ENCODE peak calls at places on chromosome 2, in six cellular contexts. Y, I, N, S, O and J are unnamed samples. For H3K27me3, the result is how much of the 10 kb centered on the place peaks cover.

GRCh38 chr2:81234711-81235110 is 930.2 kb upstream of the LRRTM1 start:
- DNase-seq in S (no peak), I (no peak), O (no peak), N (no peak), Y (no peak), J (no peak)

GRCh38 chr2:44793322-44793870 is 148.1 kb upstream of the SIX3 start:
- DNase-seq in O (no peak), Y (no peak), N (peak), S (peak), I (no peak), J (peak)

GRCh38 chr2:66070717-66071602 is 364.0 kb upstream of the MEIS1 start:
- DNase-seq in O (no peak), S (no peak), Y (no peak), N (no peak), I (no peak), J (no peak)

GRCh38 chr2:31075393-31075792 is 62.8 kb downstream of the GALNT14 start:
- DNase-seq in O (no peak), N (no peak), I (no peak), S (no peak), Y (no peak), J (no peak)

GRCh38 chr2:111534816-111535803 is 348.9 kb downstream of the ANAPC1 start:
- DNase-seq in S (peak), Y (no peak), N (peak), O (no peak), I (no peak), J (no peak)

GRCh38 chr2:95525294-95526035 is 40.9 kb upstream of the TRIM43B start:
- DNase-seq in O (no peak), I (no peak), Y (no peak), S (no peak), N (no peak), J (no peak)

GRCh38 chr2:236622660-236623059 is 53.0 kb downstream of the ACKR3 start:
- DNase-seq in N (no peak), S (no peak), Y (no peak), I (no peak), O (no peak), J (no peak)

GRCh38 chr2:213232649-213233437 is 51.4 kb upstream of the SPAG16 start:
- DNase-seq in Y (peak), S (peak), I (no peak), O (no peak), N (peak), J (no peak)

GRCh38 chr2:45964226-45964841 is 312.9 kb downstream of the PRKCE start:
- DNase-seq in N (peak), I (no peak), Y (no peak), O (no peak), S (peak), J (no peak)

GRCh38 chr2:176383836-176384442 is 114.7 kb downstream of the MTX2 start:
- DNase-seq in I (no peak), Y (no peak), S (no peak), O (no peak), N (no peak), J (no peak)

GRCh38 chr2:71880846-71881610 is 266.6 kb downstream of the CYP26B1 start:
- DNase-seq in Y (no peak), O (no peak), I (no peak), N (peak), S (peak), J (peak)

GRCh38 chr2:239093956-239094355 is 246.1 kb downstream of the TWIST2 start:
- DNase-seq in S (no peak), Y (no peak), I (no peak), N (no peak), O (no peak), J (no peak)

GRCh38 chr2:234670804-234671203 is 173.9 kb upstream of the ARL4C start:
- DNase-seq in O (no peak), Y (no peak), N (no peak), I (no peak), S (no peak), J (no peak)

GRCh38 chr2:235613671-235614070 is 119.8 kb downstream of the AGAP1 start:
- DNase-seq in N (no peak), I (no peak), S (no peak), O (no peak), Y (no peak), J (no peak)

GRCh38 chr2:151261977-151262291 is 271 bp upstream of the RBM43 start:
- DNase-seq in Y (no peak), S (no peak), I (no peak), N (no peak), O (no peak), J (no peak)

GRCh38 chr2:217669831-217670230 is 333.0 kb downstream of the TNS1 start:
- DNase-seq in I (no peak), S (no peak), Y (no peak), N (peak), O (no peak), J (no peak)

GRCh38 chr2:170284205-170284604 is 106.3 kb downstream of the MYO3B start:
- DNase-seq in N (no peak), O (no peak), Y (no peak), I (no peak), S (no peak), J (no peak)

GRCh38 chr2:105458076-105458475 is 59.2 kb upstream of the FHL2 start:
- DNase-seq in I (no peak), Y (no peak), N (no peak), S (no peak), O (no peak), J (no peak)

GRCh38 chr2:102932521-102932920 is 170.7 kb downstream of the TMEM182 start:
- DNase-seq in N (no peak), Y (peak), O (no peak), S (no peak), I (no peak), J (no peak)

GRCh38 chr2:190343500-190344274 is at the start of gene INPP1:
- DNase-seq in O (no peak), S (peak), I (peak), N (peak), Y (peak), J (peak)

GRCh38 chr2:17752281-17752680 is 1.3 kb downstream of the SMC6 start:
- DNase-seq in S (no peak), N (no peak), O (no peak), Y (no peak), I (no peak), J (no peak)

GRCh38 chr2:130829020-130829419 is 7.7 kb upstream of the ARHGEF4 start:
- DNase-seq in O (no peak), S (no peak), Y (no peak), I (no peak), N (peak), J (peak)

GRCh38 chr2:96508521-96509113 is 3.5 kb upstream of the NEURL3 start:
- DNase-seq in I (no peak), Y (no peak), S (no peak), N (no peak), O (no peak), J (no peak)

GRCh38 chr2:48723125-48723524 is 32.4 kb downstream of the LHCGR start:
- DNase-seq in S (peak), O (no peak), I (no peak), Y (no peak), N (peak), J (peak)

GRCh38 chr2:226873051-226873620 is 37.3 kb downstream of the RHBDD1 start:
- DNase-seq in O (no peak), I (no peak), S (peak), N (peak), Y (no peak), J (no peak)
- H3K4me2 ChIP-seq in O (no peak), I (no peak), S (no peak), N (no peak), Y (no peak), J (no peak)

GRCh38 chr2:10142640-10142965 is 20.1 kb downstream of the RRM2 start:
- DNase-seq in S (no peak), Y (no peak), N (no peak), I (no peak), O (no peak), J (no peak)
- H3K27me3 ChIP-seq in S (under half), Y (under half), N (under half), I (under half), O (under half), J (under half)

DNA sequence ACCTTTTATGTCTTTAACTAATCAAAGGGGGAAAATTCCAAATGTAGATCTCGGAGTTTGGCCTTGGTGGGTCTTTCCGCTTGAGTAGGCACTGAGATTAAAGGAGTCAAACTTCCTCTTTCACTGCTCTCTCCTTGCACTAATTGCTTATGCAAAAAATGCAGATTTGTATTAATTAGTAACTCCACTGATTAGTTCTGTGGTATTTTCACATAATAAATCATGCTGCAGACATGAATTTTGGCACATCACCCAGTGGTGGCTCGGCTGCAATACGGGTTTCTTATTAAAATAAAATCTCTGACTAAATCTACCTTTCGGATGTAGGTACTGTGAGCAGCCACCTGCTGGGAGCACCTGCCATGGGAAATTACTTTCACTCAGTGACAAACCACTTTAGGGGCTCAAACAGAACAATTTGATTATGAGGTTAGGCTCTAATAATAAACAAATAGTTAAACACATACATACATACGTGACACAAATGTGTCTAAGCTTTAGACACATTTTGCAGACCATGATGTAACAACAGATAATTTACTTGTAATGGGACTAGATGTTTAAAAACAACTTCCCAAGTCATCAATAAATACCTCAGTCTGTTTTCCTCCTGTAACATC is 6.4 kb upstream of the NEUROD1 start:
- DNase-seq in S (no peak), I (no peak), Y (no peak), N (no peak), O (no peak), J (no peak)
- H4K91ac ChIP-seq in S (no peak), I (no peak), Y (no peak), N (no peak), O (no peak), J (no peak)

GRCh38 chr2:38439226-38439612 is 62.1 kb upstream of the ATL2 start:
- DNase-seq in Y (no peak), S (no peak), I (no peak), O (no peak), N (no peak), J (no peak)

GRCh38 chr2:38436227-38436664 is 59.2 kb upstream of the ATL2 start:
- DNase-seq in O (no peak), S (no peak), I (no peak), Y (no peak), N (no peak), J (no peak)

GRCh38 chr2:38439807-38440300 is 62.8 kb upstream of the ATL2 start:
- DNase-seq in N (no peak), Y (no peak), S (no peak), I (no peak), O (no peak), J (no peak)

GRCh38 chr2:38438536-38439225 is 61.6 kb upstream of the ATL2 start:
- DNase-seq in S (no peak), N (no peak), O (no peak), I (no peak), Y (no peak), J (no peak)

GRCh38 chr2:38438133-38438532 is 61.1 kb upstream of the ATL2 start:
- DNase-seq in N (no peak), Y (no peak), S (no peak), O (no peak), I (no peak), J (no peak)
- H3K4me2 ChIP-seq in N (no peak), Y (no peak), S (no peak), O (no peak), I (no peak), J (no peak)